ENCODE peak calls at places on chromosomes 1 and 21, in four cellular contexts. One of them, this sample, is unnamed.

GRCh38 chr1:107529511-107530149 is 388.8 kb downstream of the NTNG1 start:
- DNase-seq in A549: peak
- DNase-seq in transverse colon: peak
- DNase-seq in heart left ventricle: no peak
- DNase-seq in this sample: peak

GRCh38 chr21:17931080-17931479 is 111.9 kb upstream of the C21orf91 start:
- DNase-seq in transverse colon: no peak
- DNase-seq in heart left ventricle: no peak
- DNase-seq in A549: no peak
- DNase-seq in this sample: no peak

GRCh38 chr21:45577806-45578801 is 35.9 kb upstream of the SLC19A1 start:
- DNase-seq in A549: no peak
- DNase-seq in heart left ventricle: no peak
- DNase-seq in transverse colon: no peak
- DNase-seq in this sample: no peak

GRCh38 chr21:26570203-26570602 is 2.9 kb downstream of the CYYR1 start:
- DNase-seq in heart left ventricle: peak
- DNase-seq in A549: no peak
- DNase-seq in transverse colon: no peak
- DNase-seq in this sample: peak

GRCh38 chr1:156435551-156436318 is 64.8 kb downstream of the MEF2D start:
- DNase-seq in heart left ventricle: no peak
- DNase-seq in transverse colon: no peak
- DNase-seq in A549: no peak
- DNase-seq in this sample: no peak

GRCh38 chr21:10464975-10465374 is 56.4 kb upstream of the TPTE start:
- DNase-seq in A549: no peak
- DNase-seq in heart left ventricle: no peak
- DNase-seq in transverse colon: no peak
- DNase-seq in this sample: no peak

GRCh38 chr1:9792156-9793042 is 31.4 kb downstream of the CLSTN1 start:
- DNase-seq in transverse colon: no peak
- DNase-seq in heart left ventricle: no peak
- DNase-seq in A549: no peak
- DNase-seq in this sample: no peak

GRCh38 chr1:216499581-216500272 is 76.5 kb upstream of the USH2A start:
- DNase-seq in heart left ventricle: no peak
- DNase-seq in transverse colon: peak
- DNase-seq in A549: no peak
- DNase-seq in this sample: no peak

GRCh38 chr1:184890539-184890973 is 83.8 kb downstream of the NIBAN1 start:
- DNase-seq in transverse colon: no peak
- DNase-seq in heart left ventricle: peak
- DNase-seq in A549: no peak
- DNase-seq in this sample: no peak

GRCh38 chr1:57711326-57711725 is 287.5 kb upstream of the DAB1 start:
- DNase-seq in heart left ventricle: no peak
- DNase-seq in A549: no peak
- DNase-seq in transverse colon: no peak
- DNase-seq in this sample: no peak

GRCh38 chr1:187476671-187477070 is 647.9 kb downstream of the PLA2G4A start:
- DNase-seq in transverse colon: no peak
- DNase-seq in heart left ventricle: no peak
- DNase-seq in A549: no peak
- DNase-seq in this sample: no peak

GRCh38 chr1:27342391-27342777 is 562 bp downstream of the SYTL1 start:
- DNase-seq in A549: no peak
- DNase-seq in transverse colon: no peak
- DNase-seq in heart left ventricle: no peak
- DNase-seq in this sample: no peak

GRCh38 chr21:45220106-45220505 is 67.6 kb downstream of the POFUT2 start:
- DNase-seq in transverse colon: no peak
- DNase-seq in A549: no peak
- DNase-seq in heart left ventricle: no peak
- DNase-seq in this sample: no peak

GRCh38 chr1:147210987-147211386 is 14.2 kb downstream of the FMO5 start:
- DNase-seq in heart left ventricle: no peak
- DNase-seq in A549: no peak
- DNase-seq in transverse colon: no peak
- DNase-seq in this sample: no peak

GRCh38 chr1:225923381-225923691 is 714 bp downstream of the PYCR2 start:
- DNase-seq in A549: no peak
- DNase-seq in transverse colon: peak
- DNase-seq in heart left ventricle: no peak
- DNase-seq in this sample: no peak

GRCh38 chr1:207673399-207673798 is 28.5 kb downstream of the CR1L start:
- DNase-seq in transverse colon: no peak
- DNase-seq in A549: no peak
- DNase-seq in heart left ventricle: no peak
- DNase-seq in this sample: no peak

GRCh38 chr1:207670997-207671396 is 26.1 kb downstream of the CR1L start:
- DNase-seq in transverse colon: no peak
- DNase-seq in A549: no peak
- DNase-seq in heart left ventricle: no peak
- DNase-seq in this sample: no peak

GRCh38 chr1:207669469-207670111 is 24.7 kb downstream of the CR1L start:
- DNase-seq in A549: no peak
- DNase-seq in transverse colon: no peak
- DNase-seq in heart left ventricle: no peak
- DNase-seq in this sample: no peak

GRCh38 chr1:207670192-207670591 is 25.3 kb downstream of the CR1L start:
- DNase-seq in heart left ventricle: no peak
- DNase-seq in A549: no peak
- DNase-seq in transverse colon: no peak
- DNase-seq in this sample: no peak

GRCh38 chr1:207672525-207673130 is 27.7 kb downstream of the CR1L start:
- DNase-seq in heart left ventricle: no peak
- DNase-seq in A549: peak
- DNase-seq in transverse colon: peak
- DNase-seq in this sample: no peak
- H3K4me3 ChIP-seq in heart left ventricle: no peak
- H3K4me3 ChIP-seq in A549: no peak
- H3K4me3 ChIP-seq in transverse colon: no peak
- H3K4me3 ChIP-seq in this sample: no peak

GRCh38 chr1:53325326-53326087 is 2.4 kb downstream of the LRP8 start:
- DNase-seq in A549: no peak
- DNase-seq in heart left ventricle: no peak
- DNase-seq in transverse colon: peak
- DNase-seq in this sample: no peak
- TF ChIP-seq POLR2A in A549: peak
- TF ChIP-seq POLR2A in heart left ventricle: no peak
- TF ChIP-seq POLR2A in transverse colon: no peak
- TF ChIP-seq POLR2A in this sample: no peak

GRCh38 chr1:227944066-227944930 is 3.4 kb downstream of the WNT9A start:
- DNase-seq in A549: no peak
- DNase-seq in transverse colon: peak
- DNase-seq in heart left ventricle: peak
- DNase-seq in this sample: peak
- TF ChIP-seq CTCF in A549: no peak
- TF ChIP-seq CTCF in transverse colon: no peak
- TF ChIP-seq CTCF in heart left ventricle: no peak
- TF ChIP-seq CTCF in this sample: no peak

GRCh38 chr1:7333576-7333975 is 437.5 kb upstream of the VAMP3 start:
- DNase-seq in A549: no peak
- DNase-seq in transverse colon: no peak
- DNase-seq in heart left ventricle: no peak
- DNase-seq in this sample: no peak

GRCh38 chr1:7333094-7333493 is 438.0 kb upstream of the VAMP3 start:
- DNase-seq in transverse colon: no peak
- DNase-seq in heart left ventricle: no peak
- DNase-seq in A549: no peak
- DNase-seq in this sample: no peak

GRCh38 chr1:7335224-7335879 is 435.7 kb upstream of the VAMP3 start:
- DNase-seq in transverse colon: no peak
- DNase-seq in heart left ventricle: no peak
- DNase-seq in A549: peak
- DNase-seq in this sample: no peak

GRCh38 chr1:7331926-7332535 is 439.1 kb upstream of the VAMP3 start:
- DNase-seq in heart left ventricle: no peak
- DNase-seq in A549: no peak
- DNase-seq in transverse colon: no peak
- DNase-seq in this sample: no peak

DNA sequence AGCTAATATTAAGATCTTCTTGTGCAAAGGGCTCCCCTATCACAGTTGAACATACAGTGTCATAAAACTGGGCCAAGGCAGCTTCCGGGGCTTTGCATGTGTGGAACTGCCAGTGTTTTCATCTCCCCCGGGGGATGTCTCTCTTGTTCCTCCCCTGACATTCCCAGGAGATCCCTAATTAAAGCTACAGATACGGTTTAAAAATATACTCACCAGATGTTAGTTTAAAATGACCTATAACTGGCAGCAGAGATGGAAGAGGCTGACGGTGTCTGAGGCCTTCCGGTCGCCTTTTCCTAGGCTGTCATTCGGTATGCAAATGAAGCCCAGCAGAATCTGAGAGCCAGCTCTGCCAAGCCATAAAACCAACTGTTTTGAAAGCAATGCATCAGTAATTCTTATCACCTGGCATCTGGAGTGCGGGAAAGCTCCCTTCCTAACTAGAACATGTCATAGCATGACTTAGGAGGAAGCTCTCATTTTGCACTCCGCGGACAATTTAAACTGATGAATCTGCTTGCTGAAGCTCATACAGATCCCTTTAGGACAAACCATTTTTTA is 436.5 kb upstream of the VAMP3 start:
- DNase-seq in heart left ventricle: no peak
- DNase-seq in A549: peak
- DNase-seq in transverse colon: peak
- DNase-seq in this sample: no peak
- H3K4me3 ChIP-seq in heart left ventricle: no peak
- H3K4me3 ChIP-seq in A549: no peak
- H3K4me3 ChIP-seq in transverse colon: no peak
- H3K4me3 ChIP-seq in this sample: no peak

DNA sequence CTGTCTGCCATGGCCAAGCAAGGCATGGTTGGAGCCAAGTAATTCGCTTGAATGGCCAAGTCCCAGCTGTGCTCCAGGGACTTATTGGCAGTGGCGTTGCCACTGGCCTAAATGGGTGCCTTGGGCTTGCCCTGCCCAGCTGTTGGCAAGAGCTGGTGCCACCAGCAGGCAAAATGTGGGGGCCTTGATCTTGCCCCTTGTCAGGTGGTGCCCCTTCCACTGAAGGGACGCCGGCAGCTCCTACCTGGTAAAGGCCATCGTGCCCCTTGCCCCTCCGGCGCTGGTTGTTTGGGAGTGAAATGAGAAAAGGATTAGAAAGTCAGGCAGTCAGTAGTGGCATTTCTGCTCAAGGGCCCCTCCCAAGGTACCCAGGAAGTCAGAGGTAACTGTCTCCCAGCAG is 85.5 kb downstream of the CD247 start:
- DNase-seq in heart left ventricle: no peak
- DNase-seq in transverse colon: no peak
- DNase-seq in A549: no peak
- DNase-seq in this sample: no peak
- TF ChIP-seq POLR2A in heart left ventricle: no peak
- TF ChIP-seq POLR2A in transverse colon: no peak
- TF ChIP-seq POLR2A in A549: no peak
- TF ChIP-seq POLR2A in this sample: no peak

DNA sequence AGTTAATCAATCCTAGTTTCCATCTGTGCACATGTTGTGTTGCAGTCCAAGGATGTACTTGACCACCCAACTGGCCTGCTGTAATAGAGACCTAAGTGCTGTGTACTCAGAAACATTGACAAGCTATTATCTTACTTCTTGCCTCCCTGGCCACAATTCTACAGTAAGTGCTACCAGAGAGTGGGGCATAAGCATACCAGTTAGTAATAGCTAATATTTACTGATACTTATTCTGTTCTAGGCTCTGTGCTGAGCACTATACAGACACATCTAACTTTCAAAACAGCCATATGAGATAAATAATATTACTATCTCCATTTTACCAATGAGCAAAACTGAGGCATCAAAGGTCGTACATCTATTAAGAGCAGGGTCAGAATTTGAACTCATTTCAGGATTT is 49.5 kb upstream of the NPL start:
- DNase-seq in heart left ventricle: no peak
- DNase-seq in transverse colon: no peak
- DNase-seq in A549: no peak
- DNase-seq in this sample: no peak
- TF ChIP-seq CTCF in heart left ventricle: no peak
- TF ChIP-seq CTCF in transverse colon: no peak
- TF ChIP-seq CTCF in A549: no peak
- TF ChIP-seq CTCF in this sample: no peak

DNA sequence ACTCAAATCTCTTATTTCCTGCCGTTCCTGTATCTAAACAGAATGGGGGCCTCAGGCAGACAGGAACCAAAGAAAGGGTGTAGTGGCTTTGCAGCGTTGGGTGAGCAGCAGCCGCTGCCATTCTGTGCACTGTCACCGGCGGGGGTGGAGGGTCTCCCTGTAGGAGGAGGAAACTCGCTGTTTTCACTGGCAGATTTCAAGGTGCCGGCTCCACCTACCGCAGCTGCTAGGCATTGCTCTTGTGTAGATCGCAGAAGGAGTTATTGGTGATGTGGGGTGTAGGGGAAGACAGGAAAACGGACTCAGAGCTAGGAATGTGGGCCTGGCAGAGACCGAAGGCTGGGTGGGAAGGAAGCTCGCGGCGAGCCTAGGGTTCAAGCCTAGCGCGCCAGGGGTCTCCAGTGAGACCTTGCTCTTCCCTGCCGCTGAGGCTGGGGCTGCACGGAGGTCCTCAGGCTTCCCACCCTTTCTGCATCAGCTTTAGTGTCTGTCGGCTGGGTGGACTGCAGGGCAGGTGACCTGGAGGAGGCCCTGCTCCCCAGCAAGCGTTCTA is 20.8 kb downstream of the ATP5PO start:
- DNase-seq in transverse colon: peak
- DNase-seq in heart left ventricle: peak
- DNase-seq in A549: peak
- DNase-seq in this sample: peak
- H3K4me3 ChIP-seq in transverse colon: peak
- H3K4me3 ChIP-seq in heart left ventricle: peak
- H3K4me3 ChIP-seq in A549: peak
- H3K4me3 ChIP-seq in this sample: peak

DNA sequence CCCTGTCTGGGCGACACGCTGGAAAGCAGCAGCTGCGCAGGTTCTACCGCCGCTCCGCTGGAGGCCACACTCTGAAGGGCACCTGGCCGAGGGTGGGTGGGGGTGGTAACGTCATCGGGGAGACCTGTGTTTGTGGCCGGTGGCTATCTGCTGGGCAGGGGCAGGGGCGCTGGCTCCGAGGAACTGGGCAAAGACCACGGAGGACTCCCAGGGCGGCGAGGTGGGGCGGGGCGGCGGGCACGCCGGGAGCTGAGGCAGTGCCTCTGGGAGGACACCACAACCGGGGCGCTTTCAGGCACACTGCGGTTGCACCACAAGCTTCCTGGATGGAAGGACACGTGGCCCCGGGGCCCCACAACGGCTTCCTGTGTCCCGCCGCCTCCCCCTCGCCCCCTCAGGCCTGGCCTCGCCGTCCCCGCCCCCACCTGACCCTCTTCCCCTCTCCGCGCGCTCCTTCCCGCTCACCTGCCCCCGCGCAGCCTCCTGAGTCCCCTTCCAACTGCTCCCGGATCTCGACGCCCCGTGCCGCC is 3.3 kb upstream of the DENND2D start:
- DNase-seq in A549: no peak
- DNase-seq in transverse colon: peak
- DNase-seq in heart left ventricle: peak
- DNase-seq in this sample: peak
- TF ChIP-seq POLR2A in A549: no peak
- TF ChIP-seq POLR2A in transverse colon: peak
- TF ChIP-seq POLR2A in heart left ventricle: no peak
- TF ChIP-seq POLR2A in this sample: no peak